ENCODE peak calls at places on chromosome 16, in five cellular contexts. V is GM23338, X is prostate gland, I is transverse colon, Y is stomach. L is an unnamed sample.
A peak's percentile ranks its signal among the peaks of the same experiment; 100 is the strongest.

GRCh38 chr16:72394526-72394925 is 222.6 kb upstream of the PMFBP1 start:
- DNase-seq in V (no peak), X (no peak), I (no peak), Y (no peak), L (no peak)

GRCh38 chr16:85731179-85731578 is 19.7 kb downstream of the C16orf74 start:
- DNase-seq in V (no peak), X (no peak), I (no peak), Y (no peak), L (no peak)

GRCh38 chr16:16067127-16067526 is 117.7 kb downstream of the ABCC1 start:
- DNase-seq in V (no peak), X (no peak), I (peak; percentile 18), Y (no peak), L (no peak)

GRCh38 chr16:65222049-65222448 is 100.2 kb upstream of the CDH11 start:
- DNase-seq in V (no peak), X (no peak), I (no peak), Y (no peak), L (no peak)

GRCh38 chr16:85720319-85720637 is 30.6 kb downstream of the C16orf74 start:
- DNase-seq in V (no peak), X (peak; percentile 91), I (peak; percentile 49), Y (peak; percentile 47), L (no peak)

GRCh38 chr16:24986512-24987303 is 28.5 kb downstream of the ARHGAP17 start:
- DNase-seq in V (no peak), X (no peak), I (no peak), Y (no peak), L (no peak)

GRCh38 chr16:11560701-11561439 is 25.8 kb downstream of the LITAF start:
- DNase-seq in V (peak; percentile 59), X (no peak), I (peak; percentile 26), Y (no peak), L (no peak)

GRCh38 chr16:50771366-50771765 is 29.5 kb downstream of the CYLD start:
- DNase-seq in V (no peak), X (no peak), I (no peak), Y (no peak), L (no peak)

GRCh38 chr16:56859636-56860035 is 5.4 kb upstream of the SLC12A3 start:
- DNase-seq in V (no peak), X (no peak), I (no peak), Y (no peak), L (no peak)

GRCh38 chr16:71771571-71771970 is 37.1 kb downstream of the AP1G1 start:
- DNase-seq in V (no peak), X (no peak), I (no peak), Y (no peak), L (no peak)

GRCh38 chr16:79776243-79776884 is 175.8 kb upstream of the MAF start:
- DNase-seq in V (peak; percentile 56), X (peak; percentile 44), I (peak; percentile 33), Y (no peak), L (no peak)

GRCh38 chr16:57593021-57593420 is 35.4 kb upstream of the ADGRG1 start:
- DNase-seq in V (no peak), X (no peak), I (no peak), Y (no peak), L (peak; percentile 93)

GRCh38 chr16:47970291-47970931 is 185.4 kb downstream of the ABCC12 start:
- DNase-seq in V (peak; percentile 90), X (no peak), I (no peak), Y (no peak), L (peak; percentile 27)

GRCh38 chr16:53821487-53821886 is 117.5 kb downstream of the FTO start:
- DNase-seq in V (no peak), X (no peak), I (no peak), Y (no peak), L (no peak)

GRCh38 chr16:24275413-24275812 is 19.3 kb downstream of the CACNG3 start:
- DNase-seq in V (no peak), X (no peak), I (no peak), Y (no peak), L (no peak)

DNA sequence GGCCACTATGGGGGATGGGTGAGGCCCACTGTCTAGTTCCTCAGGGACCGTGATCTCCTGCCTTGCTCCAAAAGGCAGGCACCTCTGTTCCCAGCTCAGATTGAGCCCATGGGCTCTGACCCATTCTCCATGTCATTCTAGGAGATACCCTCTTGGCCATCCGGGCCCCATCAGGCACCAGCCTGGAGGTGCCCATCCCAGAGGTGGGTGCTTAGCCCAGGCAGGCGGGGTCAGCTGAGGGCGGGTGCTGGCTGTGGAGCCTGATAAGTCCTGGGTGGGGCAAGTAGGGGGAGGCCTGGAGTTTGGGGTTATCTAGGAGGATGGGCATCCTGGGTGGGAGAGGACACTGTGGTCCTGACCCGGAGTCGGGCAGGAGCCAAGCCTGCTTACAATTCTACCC is 2.3 kb downstream of the E2F4 start:
- DNase-seq in V (no peak), X (no peak), I (no peak), Y (no peak), L (no peak)
- H3K4me1 ChIP-seq in V (peaks cover 16% of the 10 kb centered on the region), X (peaks cover 23% of the 10 kb centered on the region), I (peaks cover 11% of the 10 kb centered on the region), Y (peaks cover 72% of the 10 kb centered on the region), L (peaks cover 40% of the 10 kb centered on the region)

GRCh38 chr16:75087040-75087979 is 29.3 kb downstream of the LDHD start:
- DNase-seq in V (no peak), X (no peak), I (peak; percentile 63), Y (no peak), L (no peak)
- TF ChIP-seq POLR2AphosphoS5 in V (no peak), X (peak; percentile 43), I (peak; percentile 48), Y (peak; percentile 47), L (no peak)

GRCh38 chr16:28528463-28528867 is 10.3 kb downstream of the NUPR1 start:
- DNase-seq in V (no peak), X (no peak), I (no peak), Y (peak; percentile 73), L (no peak)
- H3K4me1 ChIP-seq in V (no peaks in the 10 kb centered on the region), X (no peaks in the 10 kb centered on the region), I (peaks cover 11% of the 10 kb centered on the region), Y (peaks cover 47% of the 10 kb centered on the region), L (no peaks in the 10 kb centered on the region)

DNA sequence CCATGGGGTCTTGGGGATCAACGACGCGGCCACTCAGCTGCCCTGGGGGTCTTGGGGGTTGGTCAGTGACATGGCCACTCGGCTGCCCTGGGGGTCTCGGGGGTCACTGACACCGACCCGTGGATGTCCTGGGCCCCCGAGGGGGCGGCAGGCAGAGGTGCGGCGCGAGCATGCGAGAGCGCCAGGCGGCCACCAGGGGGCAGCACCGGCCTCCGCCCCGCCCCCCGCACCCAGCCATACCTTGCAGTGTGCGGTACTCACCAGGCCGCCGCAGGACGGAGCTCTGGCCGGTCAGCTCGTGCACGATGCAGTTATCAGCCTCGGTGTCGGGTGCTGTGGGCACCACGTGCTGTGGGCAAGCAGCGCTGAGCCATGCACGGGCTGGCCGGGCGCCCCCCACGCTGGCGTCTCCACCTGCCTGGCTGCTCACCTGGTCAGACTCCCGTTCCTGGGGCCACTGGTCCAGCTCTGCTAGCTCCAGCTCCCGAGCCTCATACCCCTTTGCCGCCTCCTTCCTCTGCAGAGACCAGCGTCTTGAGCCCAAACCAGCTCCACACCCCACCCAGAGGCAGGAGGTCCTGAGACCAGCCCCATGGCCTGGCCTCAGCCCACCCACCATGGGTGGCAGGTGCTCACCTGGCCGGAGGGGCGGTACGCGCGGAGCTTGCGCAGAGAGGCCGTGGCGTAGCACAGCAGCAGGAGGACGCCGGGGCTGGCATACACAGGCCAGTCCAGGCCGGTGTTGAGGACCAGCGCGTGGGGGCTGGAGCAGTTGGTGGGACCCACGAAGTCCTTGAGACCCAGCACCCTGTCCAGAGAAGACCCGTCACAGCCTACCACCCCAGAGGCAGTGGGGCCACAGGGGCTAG is 31.2 kb downstream of the CTU2 start:
- DNase-seq in V (peak; percentile 77), X (peak; percentile 81), I (peak; percentile 78), Y (peak; percentile 80), L (no peak)
- TF ChIP-seq POLR2AphosphoS5 in V (peak; percentile 34), X (peak; percentile 85), I (peak; percentile 13), Y (peak; percentile 87), L (peak; percentile 45)

GRCh38 chr16:20750558-20750957 is 8.9 kb upstream of the THUMPD1 start:
- DNase-seq in V (no peak), X (no peak), I (no peak), Y (no peak), L (no peak)
- H3K4me1 ChIP-seq in V (no peaks in the 10 kb centered on the region), X (no peaks in the 10 kb centered on the region), I (no peaks in the 10 kb centered on the region), Y (no peaks in the 10 kb centered on the region), L (no peaks in the 10 kb centered on the region)

DNA sequence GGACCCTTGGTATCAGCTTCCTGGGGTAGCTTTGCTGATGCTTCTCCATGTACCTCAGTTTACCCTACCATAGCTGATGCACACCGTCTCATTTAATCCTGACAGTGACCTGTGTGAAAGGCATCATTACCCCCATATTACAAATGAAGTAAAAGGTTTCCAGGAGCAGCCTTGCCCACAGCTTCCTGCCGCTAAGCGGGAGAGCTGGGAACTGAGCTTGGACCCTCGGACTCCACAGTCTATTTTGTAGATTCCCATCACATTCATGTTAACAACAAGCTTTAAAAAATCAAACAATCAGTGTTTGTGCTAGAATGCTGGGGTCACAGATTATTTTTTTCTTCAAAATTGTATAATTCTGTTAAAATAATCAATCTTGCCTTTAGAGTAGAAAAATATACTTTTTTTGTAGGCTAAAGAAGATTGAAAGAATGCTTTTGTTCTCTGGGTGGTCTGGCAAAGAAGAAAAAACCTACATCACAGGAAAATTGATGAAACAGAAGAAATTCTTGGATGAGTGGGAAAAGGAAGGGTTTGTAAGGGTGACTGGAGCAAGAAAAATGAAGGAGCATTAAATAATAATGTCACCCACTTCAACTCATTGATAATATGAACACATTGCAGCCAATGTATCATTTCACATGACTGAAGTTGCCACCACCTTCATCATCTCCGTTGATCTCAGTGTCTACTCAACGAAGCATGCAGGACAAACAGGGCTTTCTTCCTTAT is 9.5 kb upstream of the USP10 start:
- DNase-seq in V (no peak), X (no peak), I (no peak), Y (no peak), L (no peak)
- TF ChIP-seq POLR2AphosphoS5 in V (no peak), X (no peak), I (no peak), Y (no peak), L (no peak)

GRCh38 chr16:87218281-87219055 is 98.7 kb downstream of the C16orf95 start:
- DNase-seq in V (no peak), X (no peak), I (no peak), Y (no peak), L (no peak)
- H3K4me1 ChIP-seq in V (no peaks in the 10 kb centered on the region), X (no peaks in the 10 kb centered on the region), I (no peaks in the 10 kb centered on the region), Y (no peaks in the 10 kb centered on the region), L (no peaks in the 10 kb centered on the region)

L was measured in vagina.